ENCODE peak calls at places on chromosomes 12 and 14, in nine cellular contexts. O is type B pancreatic cell; D is nephron progenitor cell; I is A549; G is SJSA1; K is activated CD4-positive, alpha-beta T cell treated with anti-CD3 and anti-CD28 coated beads for 24 hours; A is pancreas; Y is Jurkat, Clone E6-1; F is activated T-helper 1 cell treated with anti-CD3 and anti-CD28 coated beads, Interleukin-12 subunit alpha, Interleukin-12 subunit beta, Interleukin-2, Interleukin-4 antibody, amounts not matched to agents 30 ng/mL and 10 ng/mL and 1 ng/mL, durations not matched to agents 14 hours and 24 hours and 36 hours. Q is an unnamed sample.

GRCh38 chr12:78062781-78063180 is 232.1 kb downstream of the NAV3 start:
- DNase-seq in O (no peak), D (no peak), I (peak), G (peak), K (no peak), A (no peak), Y (no peak), F (no peak), Q (peak)

GRCh38 chr12:132786192-132786591 is 24.6 kb upstream of the ANKLE2 start:
- DNase-seq in O (no peak), D (no peak), I (no peak), G (no peak), K (no peak), A (no peak), Y (no peak), F (no peak), Q (no peak)

GRCh38 chr12:21666722-21667121 is 9.1 kb upstream of the LDHB start:
- DNase-seq in O (no peak), D (no peak), I (peak), G (no peak), K (no peak), A (no peak), Y (no peak), F (no peak), Q (no peak)

GRCh38 chr12:130049666-130050065 is 112.6 kb upstream of the FZD10 start:
- DNase-seq in O (no peak), D (no peak), I (peak), G (no peak), K (no peak), A (no peak), Y (no peak), F (no peak), Q (peak)

GRCh38 chr12:130948136-130948535 is 5.6 kb upstream of the ADGRD1 start:
- DNase-seq in O (no peak), D (no peak), I (no peak), G (no peak), K (no peak), A (peak), Y (no peak), F (no peak), Q (no peak)

GRCh38 chr12:34404377-34405285 is 382.3 kb downstream of the ALG10 start:
- DNase-seq in O (peak), D (no peak), I (no peak), G (no peak), K (no peak), A (no peak), Y (no peak), F (no peak), Q (no peak)

GRCh38 chr14:92973265-92973797 is 50.4 kb downstream of the CHGA start:
- DNase-seq in O (no peak), D (peak), I (peak), G (peak), K (no peak), A (no peak), Y (no peak), F (no peak), Q (peak)

GRCh38 chr14:89618309-89618708 is 201.3 kb upstream of the FOXN3 start:
- DNase-seq in O (no peak), D (no peak), I (no peak), G (peak), K (no peak), A (no peak), Y (no peak), F (no peak), Q (peak)

GRCh38 chr12:38102197-38102596 is 214.4 kb upstream of the ALG10B start:
- DNase-seq in O (no peak), D (no peak), I (peak), G (no peak), K (no peak), A (no peak), Y (no peak), F (no peak), Q (peak)

GRCh38 chr14:72217164-72217563 is 284.9 kb downstream of the RGS6 start:
- DNase-seq in O (no peak), D (no peak), I (no peak), G (no peak), K (no peak), A (no peak), Y (no peak), F (no peak), Q (no peak)

GRCh38 chr14:101480747-101481530 is 80.4 kb upstream of the DIO3 start:
- DNase-seq in O (peak), D (no peak), I (peak), G (no peak), K (no peak), A (no peak), Y (no peak), F (no peak), Q (peak)

GRCh38 chr12:122265433-122265832 is 861 bp downstream of the VPS33A start:
- DNase-seq in O (no peak), D (no peak), I (no peak), G (no peak), K (no peak), A (no peak), Y (no peak), F (no peak), Q (no peak)

GRCh38 chr12:88424791-88425730 is 155.2 kb downstream of the KITLG start:
- DNase-seq in O (no peak), D (no peak), I (no peak), G (no peak), K (no peak), A (no peak), Y (no peak), F (no peak), Q (no peak)

GRCh38 chr12:95882080-95882479 is 23.3 kb downstream of the SNRPF start:
- DNase-seq in O (no peak), D (no peak), I (no peak), G (no peak), K (no peak), A (no peak), Y (no peak), F (no peak), Q (no peak)

GRCh38 chr12:124402281-124403066 is 107.6 kb downstream of the RFLNA start:
- DNase-seq in O (no peak), D (peak), I (no peak), G (no peak), K (no peak), A (no peak), Y (no peak), F (no peak), Q (no peak)

GRCh38 chr14:54805521-54806322 is 96.9 kb downstream of the GCH1 start:
- DNase-seq in O (peak), D (peak), I (peak), G (peak), K (peak), A (peak), Y (peak), F (peak), Q (peak)

GRCh38 chr12:91180577-91180976 is 2.0 kb downstream of the DCN start:
- DNase-seq in O (no peak), D (no peak), I (no peak), G (peak), K (no peak), A (no peak), Y (no peak), F (no peak), Q (no peak)

GRCh38 chr14:68789798-68790655 is 2.8 kb downstream of the ZFP36L1 start:
- DNase-seq in O (peak), D (no peak), I (peak), G (no peak), K (no peak), A (no peak), Y (no peak), F (peak), Q (no peak)

GRCh38 chr12:116881325-116881866 is at the start of gene HRK:
- DNase-seq in O (no peak), D (no peak), I (no peak), G (no peak), K (no peak), A (no peak), Y (no peak), F (no peak), Q (no peak)

GRCh38 chr14:31059152-31059924 is 33.2 kb upstream of the STRN3 start:
- DNase-seq in O (no peak), D (no peak), I (peak), G (no peak), K (no peak), A (peak), Y (no peak), F (no peak), Q (peak)

GRCh38 chr12:123393747-123394146 is 9.8 kb downstream of the KMT5A start:
- DNase-seq in O (no peak), D (no peak), I (no peak), G (peak), K (no peak), A (no peak), Y (no peak), F (no peak), Q (no peak)

GRCh38 chr12:49346659-49347306 is at the start of gene DNAJC22:
- DNase-seq in O (peak), D (peak), I (peak), G (peak), K (no peak), A (no peak), Y (no peak), F (no peak), Q (peak)

Q was measured in PC-3.